ENCODE peak calls at places on chromosomes 13 and 19, in nine cellular contexts. X, E, V, T, C, K, L, D and I are unnamed samples.

GRCh38 chr19:42606660-42607351 is 12.1 kb upstream of the CEACAM8 start:
- DNase-seq in X (peak; percentile 18), E (peak; percentile 92), V (peak; percentile 56), T (peak; percentile 76), C (no peak), K (peak; percentile 50), L (peak; percentile 37), D (peak; percentile 9), I (no peak)

GRCh38 chr13:66344770-66345367 is 885.3 kb downstream of the PCDH9 start:
- DNase-seq in X (no peak), E (no peak), V (no peak), T (no peak), C (no peak), K (no peak), L (no peak), D (peak; percentile 18), I (no peak)

GRCh38 chr19:49331616-49332055 is 3.6 kb upstream of the CD37 start:
- DNase-seq in X (peak; percentile 36), E (no peak), V (peak; percentile 91), T (peak; percentile 71), C (no peak), K (peak; percentile 67), L (no peak), D (no peak), I (peak; percentile 61)

GRCh38 chr19:1746401-1747284 is 6.7 kb upstream of the ONECUT3 start:
- DNase-seq in X (no peak), E (no peak), V (no peak), T (no peak), C (no peak), K (no peak), L (no peak), D (no peak), I (no peak)

GRCh38 chr19:10254244-10254643 is 2.2 kb downstream of the MRPL4 start:
- DNase-seq in X (no peak), E (no peak), V (no peak), T (no peak), C (no peak), K (no peak), L (no peak), D (no peak), I (no peak)

GRCh38 chr19:990746-991145 is 6.6 kb downstream of the WDR18 start:
- DNase-seq in X (no peak), E (peak; percentile 75), V (no peak), T (no peak), C (no peak), K (no peak), L (no peak), D (no peak), I (no peak)

GRCh38 chr13:112892759-112893569 is 76.0 kb upstream of the MCF2L start:
- DNase-seq in X (no peak), E (peak; percentile 68), V (no peak), T (no peak), C (no peak), K (peak; percentile 79), L (no peak), D (peak; percentile 18), I (no peak)

GRCh38 chr13:70189981-70190380 is 81.7 kb upstream of the KLHL1 start:
- DNase-seq in X (no peak), E (no peak), V (no peak), T (no peak), C (no peak), K (no peak), L (no peak), D (no peak), I (no peak)

GRCh38 chr19:35226748-35227147 is 1.8 kb downstream of the FAM187B start:
- DNase-seq in X (no peak), E (no peak), V (no peak), T (no peak), C (no peak), K (no peak), L (no peak), D (no peak), I (no peak)

GRCh38 chr19:6258812-6259311 is 20.9 kb downstream of the MLLT1 start:
- DNase-seq in X (no peak), E (no peak), V (no peak), T (no peak), C (no peak), K (no peak), L (no peak), D (no peak), I (no peak)

GRCh38 chr19:13987101-13987890 is 18.8 kb downstream of the RFX1 start:
- DNase-seq in X (no peak), E (peak; percentile 91), V (no peak), T (no peak), C (no peak), K (no peak), L (peak; percentile 79), D (no peak), I (no peak)

DNA sequence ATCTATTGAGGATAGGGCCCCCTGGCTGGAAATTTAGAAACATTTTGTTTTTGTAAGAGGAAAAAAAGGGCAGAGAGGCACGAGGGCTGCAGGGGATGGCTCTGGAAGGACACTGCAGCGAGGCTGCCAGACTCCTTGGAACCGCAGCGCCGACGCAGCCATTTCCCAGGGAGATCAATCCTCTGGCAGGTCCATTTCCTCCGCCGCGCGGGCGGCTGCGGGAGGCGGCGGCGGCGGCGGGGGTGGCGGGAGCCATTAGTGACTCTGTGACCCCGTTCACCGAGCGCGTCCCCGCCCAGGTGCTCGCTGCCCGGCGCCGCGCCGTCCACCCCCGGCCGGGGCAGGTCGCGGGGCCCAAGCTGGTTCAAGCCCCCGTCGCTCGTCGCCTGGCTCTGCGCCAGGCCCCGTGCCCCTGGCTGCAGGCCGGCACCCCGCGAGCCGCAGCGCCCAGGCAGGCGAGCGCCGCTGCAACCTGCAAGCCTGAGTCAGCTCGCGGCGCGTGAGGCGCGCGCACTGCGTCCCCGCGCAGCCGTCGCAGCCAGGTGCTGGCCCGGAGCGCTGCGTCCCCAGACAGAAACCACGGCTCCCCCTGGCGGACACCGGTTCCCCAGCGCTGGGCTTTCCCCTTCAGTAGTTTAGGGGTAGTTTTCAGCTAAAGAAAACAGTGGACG is 192.6 kb downstream of the KATNAL1 start:
- DNase-seq in X (peak; percentile 93), E (peak; percentile 98), V (peak; percentile 90), T (peak; percentile 92), C (peak; percentile 91), K (peak; percentile 95), L (peak; percentile 90), D (peak; percentile 85), I (peak; percentile 95)
- H3K27ac ChIP-seq in X (peak overlapping the region; percentile 48), E (peak overlapping the region; percentile 73), V (no peak overlapping the region), T (no peak overlapping the region), C (peak overlapping the region; percentile 50), K (peak overlapping the region; percentile 95), L (peak overlapping the region; percentile 41), D (peak overlapping the region; percentile 72), I (no peak overlapping the region)

GRCh38 chr19:7349231-7349591 is 474 bp downstream of the ARHGEF18 start:
- DNase-seq in X (no peak), E (no peak), V (no peak), T (no peak), C (peak; percentile 9), K (no peak), L (no peak), D (no peak), I (no peak)
- H3K27ac ChIP-seq in X (no peak overlapping the region), E (no peak overlapping the region), V (peak overlapping the region; percentile 93), T (no peak overlapping the region), C (no peak overlapping the region), K (no peak overlapping the region), L (no peak overlapping the region), D (no peak overlapping the region), I (peak overlapping the region; percentile 83)

DNA sequence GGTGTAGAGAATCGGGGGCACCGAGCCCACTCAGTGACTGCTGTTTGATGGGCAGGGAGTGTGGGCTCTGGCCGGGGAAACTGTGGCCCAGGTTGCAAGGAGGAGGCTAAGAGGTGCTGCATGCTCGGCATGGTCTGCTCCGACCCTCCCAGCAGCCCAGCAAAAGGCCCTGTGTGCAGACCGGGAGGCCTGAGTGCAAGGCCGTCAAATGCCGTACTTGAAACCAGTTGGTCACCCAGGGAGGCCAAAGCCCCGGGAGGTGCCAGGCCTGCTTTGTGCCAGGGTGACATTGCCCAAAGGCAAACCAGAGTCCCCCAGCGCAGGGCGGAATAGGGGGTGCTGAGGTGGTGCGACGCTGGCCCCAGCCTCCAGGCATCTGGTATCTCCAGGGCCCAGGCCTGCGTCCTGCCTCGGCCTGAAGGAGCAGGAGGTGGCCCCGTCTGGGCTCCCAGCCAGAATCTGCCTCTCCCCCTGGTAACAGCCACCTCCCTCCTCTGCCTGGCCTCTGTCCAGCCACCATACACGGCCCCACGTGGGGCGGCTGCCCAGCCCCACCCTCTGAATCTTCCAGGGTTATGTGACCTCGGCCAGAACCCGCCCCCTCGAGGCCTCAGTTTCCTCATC is 4.0 kb downstream of the PIK3R2 start:
- DNase-seq in X (peak; percentile 62), E (peak; percentile 92), V (no peak), T (no peak), C (peak; percentile 92), K (peak; percentile 89), L (peak; percentile 79), D (no peak), I (no peak)
- H3K27ac ChIP-seq in X (peak overlapping the region; percentile 35), E (peak overlapping the region; percentile 56), V (no peak overlapping the region), T (no peak overlapping the region), C (peak overlapping the region; percentile 53), K (peak overlapping the region; percentile 71), L (peak overlapping the region; percentile 83), D (peak overlapping the region; percentile 72), I (no peak overlapping the region)

DNA sequence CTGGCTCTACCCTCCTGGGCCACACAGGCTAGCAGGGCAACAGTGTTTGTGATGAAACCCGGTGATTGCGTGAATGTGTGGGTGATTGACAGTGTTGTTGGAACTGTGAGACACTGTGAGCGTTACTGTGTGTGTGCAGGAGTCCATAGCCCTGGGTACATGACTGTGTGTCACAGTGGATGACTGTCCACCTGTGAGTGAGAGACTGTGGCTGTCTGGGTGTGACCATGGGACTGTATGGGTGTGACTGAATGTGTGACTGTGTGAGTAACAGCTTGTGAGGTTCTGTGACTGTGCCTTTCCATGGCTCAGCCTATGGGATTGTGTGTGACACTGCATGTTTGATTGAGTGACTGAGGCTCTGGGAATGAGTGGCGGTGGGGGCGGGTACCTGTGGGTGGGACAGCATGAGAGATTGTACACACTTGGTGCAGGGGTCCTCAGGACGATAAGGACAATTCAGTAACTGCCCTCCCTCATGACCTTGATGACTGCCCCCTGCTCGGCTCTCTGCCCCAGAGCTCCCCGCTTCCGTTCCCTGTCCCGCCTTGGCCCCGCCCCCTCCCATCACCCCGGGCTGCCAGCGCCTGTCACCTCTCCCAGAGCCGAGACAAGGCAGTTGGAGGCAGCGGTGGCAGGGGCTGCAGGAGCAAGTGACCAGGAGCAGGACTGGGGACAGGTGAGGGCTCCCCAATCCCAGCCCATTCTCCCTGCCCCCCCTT is at the start of gene GIPR:
- DNase-seq in X (peak; percentile 85), E (peak; percentile 89), V (peak; percentile 76), T (peak; percentile 83), C (no peak), K (peak; percentile 81), L (peak; percentile 33), D (no peak), I (peak; percentile 51)
- H3K27ac ChIP-seq in X (peak within 1 kb of the TSS; percentile 64), E (no peak within 1 kb of the TSS), V (peak within 1 kb of the TSS; percentile 46), T (no peak within 1 kb of the TSS), C (no peak within 1 kb of the TSS), K (peak within 1 kb of the TSS; percentile 87), L (no peak within 1 kb of the TSS), D (no peak within 1 kb of the TSS), I (peak within 1 kb of the TSS; percentile 45)

GRCh38 chr19:38376576-38376975 is 2.2 kb downstream of the PSMD8 start:
- DNase-seq in X (no peak), E (no peak), V (no peak), T (no peak), C (no peak), K (no peak), L (peak; percentile 34), D (no peak), I (no peak)
- H3K27ac ChIP-seq in X (no peak overlapping the region), E (no peak overlapping the region), V (no peak overlapping the region), T (no peak overlapping the region), C (no peak overlapping the region), K (no peak overlapping the region), L (peak overlapping the region; percentile 99), D (no peak overlapping the region), I (no peak overlapping the region)